ENCODE peak calls at places on chromosomes 16 and 17, in ten cellular contexts. X, D, K, I, T, Z, O, W, F and R are unnamed samples.

GRCh38 chr17:4534928-4535666 is 20.1 kb downstream of the MYBBP1A start:
- DNase-seq in Z (no peak), X (no peak), I (no peak), K (no peak), T (no peak), F (no peak), O (no peak), W (no peak), D (no peak), R (no peak)

GRCh38 chr16:12538667-12539081 is 265.0 kb downstream of the CPPED1 start:
- DNase-seq in T (no peak), W (no peak), I (no peak), D (no peak), X (no peak), K (no peak), O (no peak), Z (no peak), F (no peak), R (no peak)

GRCh38 chr16:70614208-70614951 is 32.0 kb upstream of the IL34 start:
- DNase-seq in I (no peak), K (no peak), T (no peak), Z (no peak), X (no peak), O (no peak), W (no peak), F (no peak), D (no peak), R (peak)

GRCh38 chr17:62705116-62705515 is 77.6 kb downstream of the MRC2 start:
- DNase-seq in F (no peak), W (no peak), I (no peak), D (peak), T (no peak), X (no peak), K (no peak), O (no peak), Z (no peak), R (no peak)

GRCh38 chr16:30005341-30006094 is 5.3 kb downstream of the DOC2A start:
- DNase-seq in D (peak), Z (peak), K (peak), W (no peak), I (no peak), F (peak), O (no peak), T (no peak), X (peak), R (no peak)

GRCh38 chr16:74450236-74450635 is 29.0 kb upstream of the CLEC18B start:
- DNase-seq in X (no peak), Z (no peak), K (no peak), T (no peak), I (no peak), F (no peak), W (no peak), D (no peak), O (no peak), R (no peak)

GRCh38 chr16:50121278-50121677 is 31.8 kb upstream of the TENT4B start:
- DNase-seq in T (no peak), D (no peak), X (no peak), Z (no peak), W (no peak), K (no peak), I (no peak), O (no peak), F (no peak), R (no peak)

GRCh38 chr16:50067290-50067853 is 1.6 kb downstream of the HEATR3 start:
- DNase-seq in O (no peak), F (peak), I (no peak), W (no peak), Z (no peak), D (no peak), K (no peak), X (no peak), T (peak), R (no peak)

GRCh38 chr17:3551189-3551588 is 6.4 kb downstream of the TRPV3 start:
- DNase-seq in F (no peak), I (no peak), Z (no peak), D (peak), X (no peak), K (no peak), T (no peak), W (no peak), O (no peak), R (no peak)

GRCh38 chr16:66079671-66080070 is 286.8 kb upstream of the CDH5 start:
- DNase-seq in D (no peak), O (no peak), W (no peak), K (no peak), Z (no peak), X (no peak), I (no peak), T (no peak), F (no peak), R (no peak)

GRCh38 chr17:28506763-28507487 is 777 bp downstream of the FOXN1 start:
- DNase-seq in I (no peak), Z (no peak), T (no peak), O (no peak), K (no peak), F (no peak), D (no peak), X (no peak), W (no peak), R (no peak)

GRCh38 chr17:6706499-6706898 is 6.7 kb downstream of the SLC13A5 start:
- DNase-seq in X (no peak), Z (no peak), O (peak), K (no peak), I (peak), D (peak), F (no peak), W (no peak), T (no peak), R (no peak)

GRCh38 chr16:1902547-1903219 is 15.5 kb downstream of the HS3ST6 start:
- DNase-seq in W (no peak), K (no peak), Z (no peak), I (no peak), D (no peak), O (no peak), F (no peak), X (no peak), T (no peak), R (no peak)

GRCh38 chr17:74190807-74191206 is 12.7 kb upstream of the RPL38 start:
- DNase-seq in Z (no peak), T (no peak), X (no peak), D (no peak), O (no peak), F (no peak), K (no peak), I (no peak), W (no peak), R (no peak)

GRCh38 chr17:2244545-2245525 is 58.8 kb downstream of the SMG6 start:
- DNase-seq in O (peak), Z (peak), X (peak), D (peak), W (peak), T (peak), F (peak), K (peak), I (peak), R (peak)

GRCh38 chr16:89119661-89120141 is 26.0 kb downstream of the ACSF3 start:
- DNase-seq in O (no peak), F (no peak), Z (no peak), X (no peak), T (no peak), D (no peak), W (no peak), K (no peak), I (no peak), R (no peak)

GRCh38 chr16:79272141-79272577 is 328.4 kb downstream of the MAF start:
- DNase-seq in F (no peak), I (no peak), T (no peak), O (no peak), Z (no peak), D (no peak), K (no peak), X (no peak), W (no peak), R (no peak)

GRCh38 chr17:15651583-15652110 is 32.1 kb upstream of the FBXW10B start:
- DNase-seq in D (peak), F (peak), I (peak), X (peak), T (peak), Z (peak), O (peak), W (peak), K (peak), R (peak)

GRCh38 chr17:48505788-48506187 is 25.0 kb downstream of the HOXB1 start:
- DNase-seq in F (no peak), Z (no peak), W (no peak), O (no peak), K (no peak), I (no peak), X (no peak), T (no peak), D (no peak), R (no peak)

GRCh38 chr17:32327911-32328310 is 14.1 kb downstream of the C17orf75 start:
- DNase-seq in O (no peak), F (no peak), D (no peak), Z (no peak), I (no peak), X (peak), K (no peak), W (no peak), T (no peak), R (no peak)

GRCh38 chr17:50953831-50954601 is 87.9 kb upstream of the TOB1 start:
- DNase-seq in Z (peak), T (no peak), K (peak), D (no peak), F (peak), W (no peak), X (peak), O (peak), I (no peak), R (peak)

GRCh38 chr16:89314357-89314756 is 96.9 kb downstream of the ZNF778 start:
- DNase-seq in F (no peak), K (no peak), O (no peak), T (no peak), I (no peak), X (no peak), W (no peak), Z (no peak), D (no peak), R (no peak)

GRCh38 chr16:12485425-12485824 is 318.3 kb downstream of the CPPED1 start:
- DNase-seq in Z (no peak), X (no peak), F (no peak), O (no peak), K (no peak), D (no peak), T (no peak), I (no peak), W (no peak), R (no peak)

GRCh38 chr16:79970551-79971236 is 370.2 kb upstream of the MAF start:
- DNase-seq in F (peak), O (peak), W (no peak), Z (peak), I (no peak), D (no peak), X (peak), K (peak), T (peak), R (no peak)

GRCh38 chr16:1688807-1689560 is 10.9 kb downstream of the JPT2 start:
- DNase-seq in D (peak), F (no peak), X (no peak), Z (peak), I (no peak), K (no peak), W (no peak), T (no peak), O (no peak), R (peak)

GRCh38 chr17:32361270-32361669 is 11.3 kb downstream of the ZNF207 start:
- DNase-seq in K (no peak), D (no peak), Z (no peak), T (no peak), I (no peak), X (no peak), O (no peak), F (no peak), W (no peak), R (no peak)

GRCh38 chr16:77761204-77761603 is 27.2 kb upstream of the VAT1L start:
- DNase-seq in O (no peak), X (no peak), I (no peak), T (no peak), D (no peak), K (peak), W (no peak), Z (no peak), F (no peak), R (no peak)

GRCh38 chr16:66881014-66881417 is 701 bp downstream of the PDP2 start:
- DNase-seq in F (no peak), T (no peak), Z (no peak), K (peak), D (no peak), X (no peak), O (no peak), W (no peak), I (no peak), R (no peak)

GRCh38 chr16:31148896-31149295 is 970 bp downstream of the PRSS36 start:
- DNase-seq in K (no peak), T (no peak), W (no peak), F (no peak), D (no peak), X (no peak), I (no peak), O (no peak), Z (no peak), R (no peak)

GRCh38 chr17:43846221-43846712 is 709 bp upstream of the CD300LG start:
- DNase-seq in Z (peak), W (peak), F (peak), K (peak), O (peak), I (peak), D (peak), X (peak), T (peak), R (peak)

GRCh38 chr17:27571563-27572129 is 59.3 kb upstream of the LGALS9 start:
- DNase-seq in I (no peak), D (no peak), X (no peak), W (no peak), T (no peak), K (no peak), Z (no peak), O (no peak), F (no peak), R (no peak)

GRCh38 chr16:9185396-9185795 is 94.0 kb downstream of the HAPSTR1 start:
- DNase-seq in I (no peak), X (no peak), F (no peak), W (no peak), T (no peak), D (no peak), K (no peak), Z (no peak), O (no peak), R (no peak)

GRCh38 chr16:71242601-71243000 is 12.1 kb upstream of the HYDIN start:
- DNase-seq in X (no peak), K (no peak), T (no peak), Z (no peak), W (no peak), I (no peak), D (no peak), O (no peak), F (no peak), R (no peak)

GRCh38 chr17:75512946-75513666 is 2.2 kb downstream of the CASKIN2 start:
- DNase-seq in Z (no peak), X (no peak), T (no peak), W (no peak), D (no peak), F (no peak), I (no peak), K (no peak), O (no peak), R (no peak)

GRCh38 chr16:12057276-12057675 is 80.7 kb downstream of the SNX29 start:
- DNase-seq in T (no peak), X (no peak), D (no peak), O (no peak), F (no peak), W (no peak), K (peak), I (no peak), Z (no peak), R (no peak)

GRCh38 chr16:69727916-69728270 is 1.5 kb upstream of the NQO1 start:
- DNase-seq in W (no peak), Z (peak), T (no peak), K (peak), X (no peak), F (no peak), O (no peak), D (peak), I (no peak), R (no peak)

GRCh38 chr17:7034955-7035590 is 742 bp upstream of the SLC16A13 start:
- DNase-seq in D (no peak), W (no peak), Z (no peak), X (no peak), K (no peak), T (no peak), O (no peak), I (no peak), F (no peak), R (no peak)

GRCh38 chr17:42843358-42843934 is 934 bp upstream of the AOC2 start:
- DNase-seq in T (peak), W (no peak), Z (peak), O (no peak), D (no peak), X (no peak), K (peak), F (no peak), I (no peak), R (peak)

DNA sequence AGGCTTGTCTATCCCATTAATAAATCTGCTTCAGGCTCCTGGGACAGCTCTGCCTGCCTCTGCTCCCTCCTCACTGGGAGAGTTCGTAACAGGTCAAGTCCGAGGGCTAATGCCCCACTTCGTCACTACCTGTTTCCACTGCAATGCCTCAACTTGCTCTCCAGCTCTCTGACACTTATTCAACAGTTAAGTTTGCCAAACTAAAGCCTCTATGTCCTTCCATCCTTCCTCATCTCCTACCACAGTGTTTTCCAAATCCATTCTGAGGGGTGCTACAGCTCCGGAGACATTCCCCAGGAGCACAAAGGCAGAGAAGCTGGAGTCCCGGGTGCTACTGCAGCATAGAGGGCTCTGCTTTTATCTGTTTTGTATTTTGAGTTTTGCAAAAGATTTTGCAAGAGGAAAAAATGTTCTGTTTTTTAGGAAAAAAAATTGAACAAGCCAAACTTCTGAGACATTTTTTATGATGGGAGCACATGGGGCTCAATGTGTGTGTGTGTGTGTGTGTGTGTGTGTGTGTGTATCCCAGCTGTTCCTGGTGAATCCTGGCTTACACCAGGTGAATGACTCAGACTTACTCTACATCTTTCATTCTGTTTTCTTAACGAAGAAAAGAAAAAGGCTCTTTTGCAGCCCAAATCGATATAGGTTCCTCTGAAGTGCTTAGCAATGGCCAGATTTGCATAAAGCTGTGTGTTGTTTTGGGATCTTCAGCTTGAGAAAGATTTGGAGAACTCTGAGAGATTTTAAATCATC is 46.1 kb upstream of the MYOCD start:
- DNase-seq in W (no peak), K (no peak), F (peak), O (no peak), I (no peak), D (no peak), X (peak), T (peak), Z (no peak), R (no peak)
- H3K27ac ChIP-seq in W (no peak), K (no peak), F (peak), O (no peak), I (no peak), D (no peak), X (peak), T (peak), Z (no peak), R (no peak)

GRCh38 chr16:84778720-84779119 is 41.1 kb upstream of the CRISPLD2 start:
- DNase-seq in O (no peak), W (no peak), D (no peak), X (no peak), Z (no peak), F (no peak), K (no peak), T (no peak), I (no peak), R (no peak)
- TF ChIP-seq POLR2A in O (no peak), W (no peak), D (no peak), X (no peak), Z (no peak), F (no peak), K (no peak), T (no peak), I (no peak), R (no peak)

DNA sequence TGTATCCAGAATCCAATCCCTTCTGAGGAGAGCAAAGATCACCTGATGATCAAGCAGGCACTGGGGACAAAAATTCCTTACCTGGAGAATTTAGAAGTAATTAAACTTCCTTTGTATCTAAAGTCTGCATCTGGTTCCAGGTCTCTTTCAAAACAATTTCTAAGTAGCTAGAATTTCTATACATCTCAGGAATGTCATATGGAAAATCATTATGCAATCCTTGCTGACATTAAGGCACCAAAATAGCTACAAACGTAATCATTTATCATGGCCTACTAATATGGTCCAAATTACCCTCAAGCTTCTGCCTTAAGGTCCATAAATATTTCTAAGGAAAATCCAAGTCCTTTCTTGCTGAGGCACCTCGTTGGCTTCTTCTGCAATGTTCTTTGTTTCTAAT is 32.9 kb upstream of the YPEL2 start:
- DNase-seq in K (no peak), W (no peak), X (no peak), F (no peak), D (no peak), O (no peak), I (no peak), T (no peak), Z (no peak), R (no peak)
- H3K27ac ChIP-seq in K (no peak), W (no peak), X (no peak), F (no peak), D (peak), O (no peak), I (no peak), T (no peak), Z (no peak), R (no peak)

GRCh38 chr17:20010099-20010863 is 1.1 kb downstream of the SPECC1 start:
- DNase-seq in F (peak), T (peak), K (peak), D (peak), Z (peak), O (no peak), W (no peak), I (no peak), X (peak), R (peak)
- TF ChIP-seq POLR2A in F (no peak), T (no peak), K (no peak), D (no peak), Z (no peak), O (no peak), W (no peak), I (no peak), X (no peak), R (no peak)

GRCh38 chr16:4659363-4660353 is 33.7 kb upstream of the NUDT16L1 start:
- DNase-seq in X (no peak), O (no peak), F (no peak), W (no peak), Z (no peak), D (no peak), T (no peak), K (no peak), I (no peak), R (no peak)
- H3K27ac ChIP-seq in X (no peak), O (no peak), F (peak), W (no peak), Z (no peak), D (peak), T (no peak), K (peak), I (no peak), R (no peak)